ENCODE peak calls at places on chromosomes 16 and 17, in four cellular contexts. One of them, this sample, is unnamed.

GRCh38 chr16:62540496-62540895 is 504.3 kb upstream of the CDH8 start:
- DNase-seq in endothelial cell of umbilical vein: no peak
- DNase-seq in K562: no peak
- DNase-seq in A549: no peak
- DNase-seq in this sample: no peak

GRCh38 chr17:15388356-15389046 is 47.1 kb upstream of the TEKT3 start:
- DNase-seq in endothelial cell of umbilical vein: no peak
- DNase-seq in A549: no peak
- DNase-seq in K562: no peak
- DNase-seq in this sample: no peak

GRCh38 chr16:52597073-52597771 is 50.3 kb upstream of the TOX3 start:
- DNase-seq in A549: no peak
- DNase-seq in K562: no peak
- DNase-seq in endothelial cell of umbilical vein: no peak
- DNase-seq in this sample: no peak

GRCh38 chr16:81491522-81492188 is 47.0 kb downstream of the CMIP start:
- DNase-seq in K562: no peak
- DNase-seq in endothelial cell of umbilical vein: peak; percentile 53
- DNase-seq in A549: no peak
- DNase-seq in this sample: no peak

GRCh38 chr17:28466521-28467048 is 6.9 kb upstream of the SLC13A2 start:
- DNase-seq in endothelial cell of umbilical vein: no peak
- DNase-seq in A549: no peak
- DNase-seq in K562: no peak
- DNase-seq in this sample: no peak

GRCh38 chr17:40949406-40949805 is 12.0 kb upstream of the KRT23 start:
- DNase-seq in K562: no peak
- DNase-seq in A549: no peak
- DNase-seq in endothelial cell of umbilical vein: no peak
- DNase-seq in this sample: no peak

GRCh38 chr17:79413591-79413990 is 197.3 kb downstream of the RBFOX3 start:
- DNase-seq in endothelial cell of umbilical vein: no peak
- DNase-seq in A549: no peak
- DNase-seq in K562: no peak
- DNase-seq in this sample: no peak

GRCh38 chr17:10050597-10051101 is 145.6 kb upstream of the RCVRN start:
- DNase-seq in A549: no peak
- DNase-seq in K562: no peak
- DNase-seq in endothelial cell of umbilical vein: no peak
- DNase-seq in this sample: peak; percentile 91

GRCh38 chr17:81715107-81715871 is 3.2 kb downstream of the SLC25A10 start:
- DNase-seq in K562: no peak
- DNase-seq in endothelial cell of umbilical vein: no peak
- DNase-seq in A549: no peak
- DNase-seq in this sample: no peak

GRCh38 chr17:46192484-46193245 is 564 bp downstream of the KANSL1 start:
- DNase-seq in A549: peak; percentile 89
- DNase-seq in K562: peak; percentile 91
- DNase-seq in endothelial cell of umbilical vein: peak; percentile 73
- DNase-seq in this sample: peak; percentile 88
- TF ChIP-seq POLR2A in A549: peak; percentile 67
- TF ChIP-seq POLR2A in K562: no peak
- TF ChIP-seq POLR2A in endothelial cell of umbilical vein: peak; percentile 70
- TF ChIP-seq POLR2A in this sample: peak; percentile 32

GRCh38 chr16:72946474-72947194 is 101.3 kb downstream of the ZFHX3 start:
- DNase-seq in A549: no peak
- DNase-seq in endothelial cell of umbilical vein: no peak
- DNase-seq in K562: no peak
- DNase-seq in this sample: no peak
- TF ChIP-seq CTCF in A549: no peak
- TF ChIP-seq CTCF in endothelial cell of umbilical vein: no peak
- TF ChIP-seq CTCF in K562: no peak
- TF ChIP-seq CTCF in this sample: no peak

DNA sequence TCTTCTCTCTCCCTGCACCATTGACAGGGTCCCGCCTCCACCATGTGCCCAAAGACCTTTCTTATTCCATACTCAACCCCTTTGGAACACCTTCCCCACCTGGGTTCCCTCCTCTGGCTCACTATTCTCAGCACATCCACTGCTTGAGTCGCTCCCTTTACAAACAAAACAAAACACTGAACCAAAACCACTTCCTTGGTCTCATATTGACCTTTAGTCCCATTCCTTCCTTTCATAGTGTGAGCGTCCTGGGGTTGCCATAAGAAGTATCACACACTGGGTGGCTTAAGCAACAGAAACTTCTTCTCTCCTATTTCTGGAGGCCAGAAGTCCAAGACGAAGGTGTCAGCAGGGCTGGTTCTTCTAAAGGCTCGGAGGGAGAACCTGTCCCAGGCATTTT is 6.1 kb upstream of the TNRC6C start:
- DNase-seq in endothelial cell of umbilical vein: no peak
- DNase-seq in A549: no peak
- DNase-seq in K562: no peak
- DNase-seq in this sample: no peak
- TF ChIP-seq MYC in endothelial cell of umbilical vein: no peak
- TF ChIP-seq MYC in A549: no peak
- TF ChIP-seq MYC in K562: no peak
- TF ChIP-seq MYC in this sample: no peak

DNA sequence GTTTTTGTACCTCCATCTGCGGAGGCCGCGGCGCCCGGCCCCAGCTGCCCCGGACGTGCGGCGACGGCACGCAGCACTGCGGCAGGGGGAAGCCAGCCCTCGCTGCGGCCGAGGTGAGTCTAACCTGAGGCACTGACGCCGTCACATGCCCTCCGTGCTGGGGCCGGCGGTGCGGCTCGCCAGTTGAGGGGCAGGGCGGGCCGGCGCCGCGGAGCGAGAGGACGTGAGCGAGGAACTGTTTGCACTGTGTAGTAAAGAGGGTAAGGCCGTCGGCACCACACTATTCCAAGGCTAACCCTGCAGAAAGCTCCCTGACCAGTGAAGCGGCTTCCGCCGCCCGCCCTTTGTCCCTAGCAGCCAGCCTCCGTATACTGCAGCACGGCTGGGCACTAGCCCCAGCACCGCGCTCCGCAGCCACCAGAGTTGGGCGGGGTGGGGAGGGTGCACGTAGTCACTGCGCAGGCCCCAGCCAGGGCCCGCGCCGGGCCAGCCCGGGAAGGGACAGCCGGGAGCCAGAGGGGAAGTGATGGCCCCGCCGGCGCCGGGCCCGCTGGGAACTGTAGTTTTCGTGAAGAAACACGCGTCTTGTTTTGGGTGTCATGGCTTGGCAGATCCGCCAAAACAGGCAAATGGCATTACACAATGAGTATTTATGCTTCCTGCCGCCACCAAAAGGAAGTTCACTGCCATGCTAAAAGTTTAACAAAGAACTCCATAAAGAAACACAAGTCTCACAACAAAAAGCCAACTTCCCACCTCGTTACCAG is 580 bp upstream of the KANSL1 start:
- DNase-seq in A549: peak; percentile 97
- DNase-seq in endothelial cell of umbilical vein: peak; percentile 95
- DNase-seq in K562: peak; percentile 96
- DNase-seq in this sample: peak; percentile 100
- TF ChIP-seq POLR2A in A549: peak; percentile 88
- TF ChIP-seq POLR2A in endothelial cell of umbilical vein: peak; percentile 84
- TF ChIP-seq POLR2A in K562: peak; percentile 92
- TF ChIP-seq POLR2A in this sample: peak; percentile 98

GRCh38 chr17:66952031-66952524 is 12.4 kb upstream of the CACNG4 start:
- DNase-seq in K562: no peak
- DNase-seq in endothelial cell of umbilical vein: peak; percentile 7
- DNase-seq in A549: peak; percentile 92
- DNase-seq in this sample: no peak

GRCh38 chr17:66951605-66951953 is 12.9 kb upstream of the CACNG4 start:
- DNase-seq in A549: peak; percentile 50
- DNase-seq in endothelial cell of umbilical vein: no peak
- DNase-seq in K562: no peak
- DNase-seq in this sample: no peak

GRCh38 chr17:66954632-66955031 is 9.9 kb upstream of the CACNG4 start:
- DNase-seq in A549: no peak
- DNase-seq in endothelial cell of umbilical vein: no peak
- DNase-seq in K562: no peak
- DNase-seq in this sample: no peak

GRCh38 chr17:66953661-66954060 is 10.8 kb upstream of the CACNG4 start:
- DNase-seq in A549: no peak
- DNase-seq in endothelial cell of umbilical vein: no peak
- DNase-seq in K562: no peak
- DNase-seq in this sample: no peak

DNA sequence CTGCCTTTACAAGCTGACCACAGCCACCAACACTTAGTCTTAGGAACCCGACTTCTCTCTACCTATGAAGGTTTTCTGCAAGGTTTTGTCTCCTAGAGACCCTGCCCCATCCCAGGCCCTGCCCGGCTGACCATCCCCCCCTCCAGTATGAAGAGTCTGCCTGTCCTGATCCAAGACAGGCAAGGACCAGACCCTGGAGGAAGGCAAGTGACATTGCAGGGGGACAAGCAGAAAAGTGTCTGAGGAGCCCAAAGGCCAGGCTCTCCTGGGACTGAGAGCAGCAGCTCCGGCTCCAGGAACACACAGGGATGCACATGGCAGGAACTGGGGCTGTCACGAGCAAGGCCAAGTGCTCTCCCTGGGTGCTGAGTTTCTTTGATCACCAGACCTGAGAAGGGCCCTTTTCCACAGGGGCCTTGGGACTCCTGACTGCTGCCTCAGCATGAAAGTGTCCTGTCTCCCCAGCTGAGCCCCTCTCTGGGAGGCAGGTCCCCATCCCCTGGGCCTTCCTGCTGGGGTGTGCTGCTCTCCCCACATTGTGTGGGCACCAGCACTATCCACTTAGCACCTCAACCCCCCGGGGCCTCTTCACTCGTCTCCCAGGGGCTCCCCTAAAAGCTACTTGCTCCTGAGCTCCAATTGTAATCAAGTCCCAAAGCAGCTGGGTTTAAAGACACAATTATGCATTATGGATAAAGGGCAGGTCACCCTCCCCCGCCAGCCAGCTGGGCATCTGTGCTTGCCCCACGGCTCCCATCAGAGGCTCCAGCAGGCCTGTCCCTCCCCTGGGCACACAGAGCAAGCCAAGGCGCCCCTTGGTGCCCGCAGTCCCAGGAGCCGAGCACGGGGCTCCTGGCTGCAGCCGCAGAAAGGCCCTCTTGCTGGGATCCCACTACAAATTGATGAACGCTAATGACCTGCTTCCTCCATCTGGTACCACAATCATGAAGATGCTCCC is 11.5 kb upstream of the CACNG4 start:
- DNase-seq in endothelial cell of umbilical vein: no peak
- DNase-seq in A549: no peak
- DNase-seq in K562: no peak
- DNase-seq in this sample: no peak
- TF ChIP-seq CTCF in endothelial cell of umbilical vein: no peak
- TF ChIP-seq CTCF in A549: no peak
- TF ChIP-seq CTCF in K562: no peak
- TF ChIP-seq CTCF in this sample: no peak

GRCh38 chr16:77457046-77457445 is 22.2 kb upstream of the ADAMTS18 start:
- DNase-seq in K562: no peak
- DNase-seq in endothelial cell of umbilical vein: peak; percentile 93
- DNase-seq in A549: no peak
- DNase-seq in this sample: no peak

GRCh38 chr16:77462894-77463293 is 28.1 kb upstream of the ADAMTS18 start:
- DNase-seq in A549: no peak
- DNase-seq in endothelial cell of umbilical vein: no peak
- DNase-seq in K562: no peak
- DNase-seq in this sample: no peak

GRCh38 chr16:77459534-77460412 is 24.9 kb upstream of the ADAMTS18 start:
- DNase-seq in A549: no peak
- DNase-seq in endothelial cell of umbilical vein: no peak
- DNase-seq in K562: no peak
- DNase-seq in this sample: no peak
- TF ChIP-seq MYC in A549: no peak
- TF ChIP-seq MYC in endothelial cell of umbilical vein: no peak
- TF ChIP-seq MYC in K562: no peak
- TF ChIP-seq MYC in this sample: no peak

DNA sequence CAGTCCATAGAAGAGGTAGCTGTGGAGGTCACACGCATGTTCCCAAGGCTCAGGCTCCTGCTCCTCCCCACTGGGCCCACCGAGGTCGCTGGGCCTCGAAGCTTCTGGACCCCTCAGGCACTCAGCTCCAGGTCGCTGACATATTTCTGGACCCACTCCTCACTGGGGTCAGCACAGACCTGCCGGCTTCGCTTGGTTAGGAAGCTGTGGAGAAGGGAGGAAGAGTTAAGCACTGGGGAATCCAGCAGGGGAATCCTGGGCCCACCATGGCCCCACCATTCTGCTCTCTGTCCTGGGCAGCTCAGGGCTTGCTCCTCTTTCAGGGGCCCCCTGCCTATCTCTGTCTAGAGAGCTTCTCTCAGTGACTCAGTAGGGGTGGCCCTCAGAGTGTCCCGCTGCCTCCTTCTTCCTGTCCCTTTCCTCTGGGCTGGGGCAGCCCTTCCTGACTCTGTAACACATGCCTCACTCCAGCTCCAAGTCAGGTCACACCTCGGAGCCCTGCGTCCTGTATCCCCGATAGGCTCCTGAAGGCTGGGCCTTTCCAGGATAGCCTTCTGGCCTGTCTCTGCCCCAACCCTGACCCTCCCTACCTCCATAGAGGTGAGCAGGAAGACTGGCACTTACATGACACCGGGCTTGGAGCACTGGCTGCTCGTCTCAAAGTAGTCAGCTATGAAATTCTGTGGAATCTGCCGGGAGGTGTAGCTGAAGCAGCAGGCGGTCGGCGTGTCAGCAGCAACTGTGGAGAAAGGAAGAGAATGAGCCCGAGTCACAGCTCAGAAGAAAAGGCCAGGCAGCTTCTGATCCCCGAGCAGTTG is 1.2 kb downstream of the CCL3 start:
- DNase-seq in endothelial cell of umbilical vein: no peak
- DNase-seq in A549: no peak
- DNase-seq in K562: no peak
- DNase-seq in this sample: no peak
- TF ChIP-seq POLR2A in endothelial cell of umbilical vein: no peak
- TF ChIP-seq POLR2A in A549: no peak
- TF ChIP-seq POLR2A in K562: no peak
- TF ChIP-seq POLR2A in this sample: no peak

GRCh38 chr16:50644730-50645129 is 36.4 kb downstream of the SNX20 start:
- DNase-seq in K562: no peak
- DNase-seq in A549: peak; percentile 25
- DNase-seq in endothelial cell of umbilical vein: no peak
- DNase-seq in this sample: peak; percentile 60
- TF ChIP-seq CTCF in K562: no peak
- TF ChIP-seq CTCF in A549: peak; percentile 8
- TF ChIP-seq CTCF in endothelial cell of umbilical vein: no peak
- TF ChIP-seq CTCF in this sample: peak; percentile 62

GRCh38 chr16:1612320-1613111 is at the start of gene CRAMP1:
- DNase-seq in K562: peak; percentile 32
- DNase-seq in A549: peak; percentile 27
- DNase-seq in endothelial cell of umbilical vein: peak; percentile 29
- DNase-seq in this sample: peak; percentile 32
- TF ChIP-seq MYC in K562: no peak
- TF ChIP-seq MYC in A549: no peak
- TF ChIP-seq MYC in endothelial cell of umbilical vein: no peak
- TF ChIP-seq MYC in this sample: no peak